ENCODE peak calls at places on chromosome 18, in five cellular contexts. O, X, M, Q and Z are unnamed samples.

GRCh38 chr18:52582061-52582460 is 242.1 kb downstream of the DCC start:
- DNase-seq in M (no peak), X (no peak), Q (no peak), O (no peak), Z (no peak)

GRCh38 chr18:28189400-28190239 is 12.7 kb upstream of the CDH2 start:
- DNase-seq in X (peak; percentile 54), M (no peak), Q (no peak), O (peak; percentile 27), Z (no peak)

GRCh38 chr18:73741946-73742345 is 405.7 kb downstream of the FBXO15 start:
- DNase-seq in X (no peak), M (no peak), Q (no peak), O (no peak), Z (no peak)

GRCh38 chr18:22223263-22223960 is 54.0 kb downstream of the GATA6 start:
- DNase-seq in Q (no peak), O (peak; percentile 19), X (peak; percentile 36), M (no peak), Z (no peak)

GRCh38 chr18:41642756-41643155 is 312.3 kb upstream of the PIK3C3 start:
- DNase-seq in M (no peak), Q (no peak), X (no peak), O (no peak), Z (no peak)

GRCh38 chr18:12376034-12376717 is 851 bp downstream of the AFG3L2 start:
- DNase-seq in M (no peak), O (peak; percentile 18), X (peak; percentile 35), Q (no peak), Z (no peak)

GRCh38 chr18:67145586-67146292 is 370.8 kb downstream of the DSEL start:
- DNase-seq in M (no peak), O (no peak), X (peak; percentile 61), Q (no peak), Z (no peak)

GRCh38 chr18:28193177-28193778 is 16.3 kb upstream of the CDH2 start:
- DNase-seq in M (peak; percentile 50), Q (no peak), X (peak; percentile 18), O (no peak), Z (no peak)

GRCh38 chr18:56413862-56414261 is 224.5 kb downstream of the TXNL1 start:
- DNase-seq in M (no peak), Q (no peak), O (no peak), X (no peak), Z (no peak)

GRCh38 chr18:25563816-25564370 is 211.9 kb upstream of the ZNF521 start:
- DNase-seq in X (no peak), M (no peak), O (no peak), Q (no peak), Z (no peak)